ENCODE peak calls at places on chromosomes 1 and 21, in eight cellular contexts. O, N, P, U, E, W, A and M are unnamed samples.

GRCh38 chr1:109838838-109839240 is 71.8 kb upstream of the CSF1 start:
- DNase-seq in A (no peak), W (peak), N (no peak), P (no peak), U (no peak), O (peak), E (peak), M (peak)

GRCh38 chr1:154745286-154745731 is 124.8 kb downstream of the KCNN3 start:
- DNase-seq in W (no peak), U (no peak), A (no peak), O (peak), E (no peak), N (no peak), P (no peak), M (no peak)

GRCh38 chr1:234238060-234238459 is 135.2 kb upstream of the COA6 start:
- DNase-seq in N (no peak), U (no peak), E (no peak), P (no peak), O (no peak), W (no peak), A (no peak), M (no peak)

GRCh38 chr1:67812225-67812624 is 21.0 kb downstream of the GNG12 start:
- DNase-seq in U (no peak), A (no peak), O (no peak), N (no peak), W (no peak), P (no peak), E (no peak), M (no peak)

GRCh38 chr1:179814513-179814838 is 63.1 kb downstream of the TOR1AIP2 start:
- DNase-seq in O (no peak), N (no peak), A (no peak), W (no peak), E (no peak), U (no peak), P (no peak), M (peak)

GRCh38 chr1:92315766-92316413 is 17.0 kb downstream of the RPAP2 start:
- DNase-seq in U (no peak), E (no peak), W (no peak), O (no peak), P (no peak), A (no peak), N (no peak), M (no peak)

GRCh38 chr1:9539165-9539828 is at the start of gene SLC25A33:
- DNase-seq in N (peak), O (peak), P (peak), A (peak), E (peak), W (peak), U (peak), M (peak)

GRCh38 chr21:42260121-42260520 is 41.2 kb downstream of the ABCG1 start:
- DNase-seq in A (no peak), O (no peak), W (no peak), N (no peak), E (no peak), P (no peak), U (no peak), M (no peak)

GRCh38 chr1:41668967-41669366 is 184.5 kb upstream of the EDN2 start:
- DNase-seq in A (no peak), U (no peak), E (no peak), N (no peak), W (no peak), O (no peak), P (no peak), M (no peak)

GRCh38 chr1:232322162-232322734 is 307.7 kb downstream of the SIPA1L2 start:
- DNase-seq in W (no peak), P (no peak), N (no peak), A (no peak), E (no peak), O (no peak), U (no peak), M (no peak)

GRCh38 chr1:205615789-205616188 is 16.0 kb downstream of the ELK4 start:
- DNase-seq in U (no peak), P (no peak), A (no peak), O (no peak), N (no peak), E (peak), W (no peak), M (no peak)

GRCh38 chr1:42335809-42336518 is 929 bp upstream of the FOXJ3 start:
- DNase-seq in E (peak), W (peak), N (no peak), U (no peak), A (peak), P (no peak), O (peak), M (peak)

GRCh38 chr21:42118901-42119300 is 47.8 kb downstream of the UMODL1 start:
- DNase-seq in U (no peak), O (no peak), P (no peak), W (no peak), A (no peak), N (no peak), E (no peak), M (peak)

GRCh38 chr1:68175621-68176398 is 56.5 kb downstream of the WLS start:
- DNase-seq in U (no peak), O (peak), W (peak), N (no peak), A (peak), E (peak), P (no peak), M (no peak)

GRCh38 chr1:247443641-247444040 is 14.3 kb downstream of the OR2B11 start:
- DNase-seq in N (no peak), E (no peak), W (no peak), O (no peak), U (no peak), P (no peak), A (no peak), M (no peak)

GRCh38 chr1:157042852-157043251 is 2.7 kb downstream of the ARHGEF11 start:
- DNase-seq in N (no peak), P (no peak), W (no peak), E (no peak), U (no peak), A (no peak), O (no peak), M (peak)

GRCh38 chr1:110770832-110771231 is 96.1 kb upstream of the KCNA3 start:
- DNase-seq in W (no peak), N (no peak), O (no peak), A (no peak), E (no peak), P (no peak), U (no peak), M (no peak)

GRCh38 chr21:26077523-26077922 is 93.0 kb downstream of the APP start:
- DNase-seq in N (no peak), W (no peak), A (no peak), O (peak), U (no peak), E (no peak), P (no peak), M (no peak)

GRCh38 chr1:219724440-219724839 is 111.5 kb upstream of the ZC3H11B start:
- DNase-seq in E (no peak), P (no peak), W (no peak), N (no peak), O (no peak), A (no peak), U (peak), M (no peak)

GRCh38 chr1:165392634-165393571 is 36.4 kb upstream of the LMX1A start:
- DNase-seq in U (peak), W (peak), O (peak), E (peak), P (peak), A (peak), N (peak), M (peak)
- H3K4me3 ChIP-seq in U (peak), W (no peak), O (no peak), E (no peak), P (no peak), A (no peak), N (peak), M (peak)

GRCh38 chr1:5992814-5993552 is 758 bp upstream of the NPHP4 start:
- DNase-seq in E (no peak), N (peak), U (peak), P (peak), W (no peak), O (no peak), A (no peak), M (peak)
- TF ChIP-seq EZH2 in E (no peak), N (peak), U (no peak), P (no peak), W (no peak), O (no peak), A (no peak), M (no peak)

GRCh38 chr1:20180221-20181207 is 5.4 kb upstream of the UBXN10 start:
- DNase-seq in P (no peak), N (no peak), O (no peak), U (no peak), A (no peak), E (no peak), W (no peak), M (no peak)

GRCh38 chr1:20183876-20184275 is 2.0 kb upstream of the UBXN10 start:
- DNase-seq in U (no peak), A (no peak), P (no peak), O (no peak), W (no peak), N (no peak), E (no peak), M (no peak)

GRCh38 chr1:20184997-20185833 is 681 bp upstream of the UBXN10 start:
- DNase-seq in A (no peak), O (no peak), W (no peak), P (peak), U (no peak), E (no peak), N (no peak), M (no peak)

GRCh38 chr1:20184481-20184900 is 1.4 kb upstream of the UBXN10 start:
- DNase-seq in W (no peak), A (no peak), N (no peak), E (no peak), O (no peak), U (peak), P (peak), M (no peak)

GRCh38 chr1:20183035-20183434 is 2.9 kb upstream of the UBXN10 start:
- DNase-seq in N (no peak), E (no peak), W (no peak), O (no peak), A (no peak), U (no peak), P (no peak), M (no peak)
- H3K4me3 ChIP-seq in N (no peak), E (no peak), W (no peak), O (no peak), A (no peak), U (no peak), P (no peak), M (no peak)

GRCh38 chr21:45074818-45075605 is 632 bp downstream of the ADARB1 start:
- DNase-seq in W (peak), N (peak), P (peak), E (peak), A (peak), O (no peak), U (peak), M (peak)
- TF ChIP-seq EZH2 in W (no peak), N (peak), P (no peak), E (no peak), A (no peak), O (peak), U (no peak), M (no peak)

DNA sequence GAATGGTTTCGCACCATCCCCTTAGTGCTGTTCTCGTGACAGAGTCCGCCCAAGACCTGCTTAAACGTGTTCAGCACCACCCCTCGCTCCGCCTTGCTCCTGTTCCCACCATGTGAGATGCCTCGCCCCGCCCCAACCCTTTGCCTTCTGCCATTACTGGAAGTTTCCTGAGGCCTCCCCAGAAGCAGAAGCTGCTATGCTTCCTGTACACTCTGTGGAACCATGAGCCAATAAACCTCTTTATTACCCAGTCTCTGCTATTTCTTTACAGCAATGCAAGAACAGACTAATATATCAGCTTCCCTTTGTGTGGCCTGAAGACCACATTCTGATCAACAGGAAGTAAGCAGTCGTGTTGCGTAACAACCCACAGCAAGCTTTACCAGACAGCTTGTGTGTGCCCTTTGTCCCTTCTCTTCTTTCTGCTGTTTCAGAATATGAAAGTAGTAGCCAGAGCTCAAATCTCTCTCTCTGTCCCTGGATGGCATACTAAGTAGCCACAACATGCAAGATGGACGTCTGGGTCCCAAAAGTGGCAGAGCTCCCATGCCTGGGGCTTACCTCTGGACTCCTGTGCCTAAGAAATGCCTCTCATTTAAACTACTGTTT is 14.1 kb downstream of the HENMT1 start:
- DNase-seq in U (no peak), O (peak), W (peak), N (no peak), A (peak), P (no peak), E (peak), M (peak)
- H3K4me3 ChIP-seq in U (no peak), O (no peak), W (no peak), N (no peak), A (no peak), P (no peak), E (no peak), M (no peak)

GRCh38 chr1:181012203-181012520 is 10.5 kb downstream of the STX6 start:
- DNase-seq in N (no peak), O (no peak), U (no peak), E (no peak), W (no peak), P (no peak), A (no peak), M (no peak)

GRCh38 chr1:181014431-181015257 is 8.0 kb downstream of the STX6 start:
- DNase-seq in P (no peak), O (no peak), A (no peak), W (no peak), U (no peak), N (no peak), E (no peak), M (no peak)

GRCh38 chr1:181013144-181013543 is 9.5 kb downstream of the STX6 start:
- DNase-seq in O (no peak), U (no peak), W (no peak), P (no peak), N (no peak), A (no peak), E (no peak), M (no peak)

GRCh38 chr1:181016563-181016962 is 6.1 kb downstream of the STX6 start:
- DNase-seq in A (no peak), N (no peak), W (no peak), E (no peak), U (no peak), P (no peak), O (no peak), M (peak)

DNA sequence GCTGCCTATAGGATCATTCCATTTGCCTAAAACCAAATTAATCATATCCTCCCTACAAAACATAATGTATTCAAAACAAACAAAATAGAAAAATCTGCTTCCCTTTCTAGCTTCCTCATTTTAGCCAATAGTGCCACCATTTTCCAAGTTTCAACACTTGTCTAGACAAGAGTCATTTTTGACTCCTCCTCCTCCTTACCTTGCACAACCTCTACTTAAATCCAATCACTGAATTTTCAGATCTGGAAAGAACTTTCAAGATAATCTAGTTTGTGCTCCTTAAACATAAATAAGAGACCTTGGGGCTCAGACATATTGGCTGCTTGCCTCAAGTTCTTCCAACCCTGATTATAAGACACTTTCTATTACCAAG is 7.4 kb downstream of the STX6 start:
- DNase-seq in E (no peak), O (no peak), P (no peak), N (no peak), A (no peak), W (no peak), U (no peak), M (peak)
- TF ChIP-seq EZH2 in E (no peak), O (no peak), P (no peak), N (no peak), A (no peak), W (no peak), U (no peak), M (no peak)

GRCh38 chr1:21587602-21587953 is 78.4 kb downstream of the ALPL start:
- DNase-seq in A (no peak), E (no peak), O (no peak), P (no peak), W (no peak), N (no peak), U (no peak), M (no peak)

GRCh38 chr1:21589618-21590017 is 79.5 kb downstream of the RAP1GAP start:
- DNase-seq in N (no peak), U (no peak), P (no peak), W (no peak), A (no peak), O (no peak), E (no peak), M (no peak)

GRCh38 chr1:21586222-21586621 is 77.0 kb downstream of the ALPL start:
- DNase-seq in P (no peak), A (no peak), O (no peak), N (peak), W (no peak), U (no peak), E (no peak), M (no peak)

GRCh38 chr1:21585037-21585436 is 75.8 kb downstream of the ALPL start:
- DNase-seq in A (peak), O (no peak), U (no peak), E (no peak), N (no peak), W (no peak), P (no peak), M (no peak)

GRCh38 chr1:21586926-21587601 is 77.8 kb downstream of the ALPL start:
- DNase-seq in E (peak), U (peak), W (peak), O (peak), A (peak), P (peak), N (peak), M (peak)
- H3K4me3 ChIP-seq in E (no peak), U (no peak), W (no peak), O (no peak), A (no peak), P (no peak), N (no peak), M (no peak)